ENCODE peak calls at places on chromosomes 13 and 19, in nine cellular contexts. V is neural progenitor cell, X is HCT116, N is PC-3, H is K562, G is hepatocyte, Z is GM23338, T is GM23248, O is H1. D is an unnamed sample.

GRCh38 chr19:48540110-48540509 is 11.9 kb upstream of the SULT2B1 start:
- DNase-seq in Z (no peak), H (no peak), T (peak; percentile 16), V (no peak), N (no peak), G (no peak), O (no peak), X (no peak), D (no peak)

GRCh38 chr19:4264812-4265211 is 14.3 kb upstream of the SHD start:
- DNase-seq in H (no peak), X (no peak), O (no peak), T (no peak), V (no peak), Z (no peak), G (no peak), N (no peak), D (no peak)

GRCh38 chr13:99553033-99553432 is 51.8 kb downstream of the TM9SF2 start:
- DNase-seq in N (no peak), H (no peak), Z (no peak), T (no peak), X (no peak), O (no peak), V (no peak), G (no peak), D (no peak)

GRCh38 chr19:16185925-16186234 is 670 bp downstream of the FAM32A start:
- DNase-seq in Z (no peak), H (no peak), N (peak; percentile 28), T (no peak), X (no peak), V (no peak), O (no peak), G (no peak), D (no peak)

GRCh38 chr13:72527333-72527732 is 200.1 kb downstream of the MZT1 start:
- DNase-seq in N (no peak), G (no peak), T (no peak), V (peak; percentile 75), O (no peak), Z (no peak), X (no peak), H (no peak), D (no peak)

GRCh38 chr13:52454459-52454824 is 836 bp upstream of the CKAP2 start:
- DNase-seq in G (peak; percentile 29), T (no peak), Z (peak; percentile 12), H (no peak), N (peak; percentile 11), O (no peak), V (peak; percentile 32), X (no peak), D (peak; percentile 90)

GRCh38 chr13:37618554-37618953 is 20.0 kb upstream of the POSTN start:
- DNase-seq in G (no peak), O (no peak), Z (no peak), T (peak; percentile 82), N (no peak), H (no peak), V (no peak), X (no peak), D (no peak)

GRCh38 chr13:29886446-29886845 is 36.0 kb upstream of the UBL3 start:
- DNase-seq in H (no peak), Z (no peak), V (no peak), O (no peak), G (no peak), T (no peak), X (no peak), N (no peak), D (no peak)

GRCh38 chr13:93847162-93847561 is 620.6 kb downstream of the GPC6 start:
- DNase-seq in V (no peak), X (no peak), T (peak; percentile 92), O (no peak), H (no peak), N (peak; percentile 80), G (peak; percentile 36), Z (no peak), D (peak; percentile 83)

GRCh38 chr19:51422053-51422448 is 4.6 kb upstream of the SIGLEC10 start:
- DNase-seq in H (peak; percentile 95), V (peak; percentile 96), T (peak; percentile 88), G (peak; percentile 93), X (peak; percentile 56), O (peak; percentile 100), N (peak; percentile 96), Z (peak; percentile 97), D (peak; percentile 63)

GRCh38 chr13:52830946-52831345 is 17.5 kb downstream of the PCDH8 start:
- DNase-seq in X (no peak), V (no peak), T (peak; percentile 12), O (no peak), N (peak; percentile 1), H (no peak), Z (no peak), G (no peak), D (peak; percentile 38)

GRCh38 chr19:628168-628567 is 5.2 kb downstream of the POLRMT start:
- DNase-seq in G (no peak), H (no peak), O (peak; percentile 84), V (peak; percentile 41), N (no peak), Z (peak; percentile 86), T (no peak), X (no peak), D (no peak)

GRCh38 chr19:9847087-9847671 is 12.1 kb downstream of the PIN1 start:
- DNase-seq in G (peak; percentile 73), Z (peak; percentile 77), T (peak; percentile 99), H (peak; percentile 80), V (peak; percentile 56), X (peak; percentile 56), O (peak; percentile 79), N (peak; percentile 86), D (peak; percentile 71)

GRCh38 chr13:93244141-93244917 is 17.7 kb downstream of the GPC6 start:
- DNase-seq in G (peak; percentile 21), V (peak; percentile 51), N (no peak), O (no peak), T (peak; percentile 81), X (no peak), H (no peak), Z (no peak), D (peak; percentile 63)

GRCh38 chr13:23754506-23754905 is 134.7 kb downstream of the MIPEP start:
- DNase-seq in H (no peak), X (no peak), Z (no peak), O (no peak), G (no peak), N (no peak), T (no peak), V (no peak), D (no peak)

GRCh38 chr13:40190656-40191100 is 475.8 kb downstream of the FOXO1 start:
- DNase-seq in X (no peak), H (no peak), V (peak; percentile 75), G (peak; percentile 86), T (peak; percentile 87), O (no peak), N (peak; percentile 33), Z (no peak), D (peak; percentile 93)

GRCh38 chr13:98134901-98135300 is 8.0 kb upstream of the FARP1 start:
- DNase-seq in T (no peak), V (no peak), Z (no peak), X (no peak), O (no peak), G (no peak), N (no peak), H (no peak), D (no peak)

GRCh38 chr13:30892966-30893365 is 13.1 kb upstream of the MEDAG start:
- DNase-seq in V (peak; percentile 74), T (peak; percentile 82), X (peak; percentile 77), H (peak; percentile 50), O (peak; percentile 94), N (peak; percentile 38), Z (peak; percentile 87), G (peak; percentile 60), D (no peak)

GRCh38 chr19:47714339-47714738 is 1.1 kb downstream of the EHD2 start:
- DNase-seq in T (peak; percentile 43), H (no peak), N (no peak), G (no peak), X (no peak), V (no peak), O (no peak), Z (no peak), D (no peak)

GRCh38 chr19:6718741-6719539 is 1.5 kb downstream of the C3 start:
- DNase-seq in T (peak; percentile 58), Z (peak; percentile 92), G (peak; percentile 67), H (peak; percentile 99), X (peak; percentile 79), N (peak; percentile 48), O (no peak), V (peak; percentile 55), D (peak; percentile 23)

GRCh38 chr19:2184422-2185012 is 20.8 kb downstream of the DOT1L start:
- DNase-seq in T (no peak), G (no peak), O (no peak), Z (no peak), H (no peak), N (no peak), V (no peak), X (no peak), D (no peak)
- H3K4me2 ChIP-seq in T (no peak overlapping the region), G (no peak overlapping the region), O (no peak overlapping the region), Z (no peak overlapping the region), H (no peak overlapping the region), N (no peak overlapping the region), V (no peak overlapping the region), X (no peak overlapping the region), D (no peak overlapping the region)

GRCh38 chr19:46015961-46016425 is 6.9 kb downstream of the PGLYRP1 start:
- DNase-seq in X (no peak), N (no peak), G (no peak), O (peak; percentile 64), V (peak; percentile 68), T (peak; percentile 30), H (no peak), Z (peak; percentile 56), D (no peak)
- TF ChIP-seq EZH2 in X (no peak), N (no peak), G (no peak), O (no peak), V (no peak), T (peak; percentile 98), H (no peak), Z (no peak), D (no peak)

DNA sequence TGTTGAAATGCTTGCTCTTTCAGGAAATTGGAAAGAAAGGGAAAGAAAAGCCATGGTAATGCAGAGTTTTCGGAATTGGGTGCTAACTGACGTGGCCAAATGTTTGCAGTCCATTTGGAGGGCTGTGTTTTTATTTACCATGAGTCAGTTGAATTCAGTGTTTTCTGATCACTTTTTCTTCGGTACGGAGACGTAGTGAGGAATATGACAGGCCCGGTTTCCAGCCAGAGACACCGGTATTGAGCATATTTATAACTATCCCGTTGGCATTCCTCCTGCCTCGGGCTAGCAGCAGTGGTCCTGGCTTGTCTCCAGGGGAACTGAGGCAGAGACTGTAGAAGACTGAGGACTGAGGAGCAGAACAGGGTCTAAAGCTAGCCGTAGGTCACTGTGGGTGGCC is 1.0 kb downstream of the CDC16 start:
- DNase-seq in N (peak; percentile 4), Z (no peak), O (no peak), G (no peak), H (no peak), T (peak; percentile 53), X (no peak), V (peak; percentile 31), D (no peak)
- H3K4me2 ChIP-seq in N (peak overlapping the region; percentile 87), Z (peak overlapping the region; percentile 79), O (peak overlapping the region; percentile 67), G (peak overlapping the region; percentile 90), H (peak overlapping the region; percentile 98), T (peak overlapping the region; percentile 98), X (peak overlapping the region; percentile 77), V (peak overlapping the region; percentile 94), D (peak overlapping the region; percentile 95)

GRCh38 chr19:30225615-30226463 is 146.3 kb upstream of the ZNF536 start:
- DNase-seq in O (no peak), Z (peak; percentile 52), X (no peak), G (peak; percentile 33), V (peak; percentile 60), H (no peak), T (peak; percentile 45), N (no peak), D (no peak)
- TF ChIP-seq EZH2 in O (peak; percentile 2), Z (no peak), X (no peak), G (no peak), V (no peak), H (no peak), T (no peak), N (peak; percentile 77), D (peak; percentile 3)

D was measured in mammary epithelial cell.